ENCODE peak calls at places on chromosomes 2 and 18, in five cellular contexts. O, V, P, B and F are unnamed samples.

GRCh38 chr2:42954227-42954962 is 162.0 kb upstream of the HAAO start:
- DNase-seq in O (no peak), V (peak), P (no peak), B (no peak), F (no peak)

GRCh38 chr2:37324536-37324785 is 172 bp downstream of the PRKD3 start:
- DNase-seq in O (peak), V (peak), P (peak), B (peak), F (no peak)

GRCh38 chr2:236156095-236156859 is 11.9 kb downstream of the GBX2 start:
- DNase-seq in O (no peak), V (no peak), P (no peak), B (no peak), F (no peak)

GRCh38 chr2:23508066-23508390 is 123.0 kb downstream of the KLHL29 start:
- DNase-seq in O (peak), V (no peak), P (no peak), B (no peak), F (no peak)

GRCh38 chr2:31877008-31877407 is 133.8 kb downstream of the MEMO1 start:
- DNase-seq in O (no peak), V (peak), P (no peak), B (peak), F (no peak)

GRCh38 chr2:172513935-172514586 is 41.8 kb upstream of the PDK1 start:
- DNase-seq in O (peak), V (no peak), P (no peak), B (no peak), F (no peak)

GRCh38 chr2:154704991-154705390 is 6.5 kb downstream of the KCNJ3 start:
- DNase-seq in O (no peak), V (no peak), P (no peak), B (no peak), F (no peak)

GRCh38 chr2:10370895-10371294 is 68.2 kb downstream of the HPCAL1 start:
- DNase-seq in O (no peak), V (no peak), P (no peak), B (no peak), F (no peak)

GRCh38 chr18:267380-267687 is 513 bp downstream of the THOC1 start:
- DNase-seq in O (peak), V (no peak), P (no peak), B (peak), F (no peak)

GRCh38 chr18:61991201-61991600 is 98.4 kb upstream of the RNF152 start:
- DNase-seq in O (no peak), V (peak), P (no peak), B (no peak), F (no peak)

GRCh38 chr18:67597759-67598158 is 81.2 kb upstream of the DSEL start:
- DNase-seq in O (no peak), V (no peak), P (no peak), B (no peak), F (no peak)

GRCh38 chr18:78526923-78527775 is 452.5 kb upstream of the SALL3 start:
- DNase-seq in O (no peak), V (no peak), P (no peak), B (no peak), F (no peak)

GRCh38 chr2:19714926-19715325 is 186.9 kb downstream of the TTC32 start:
- DNase-seq in O (no peak), V (peak), P (no peak), B (no peak), F (no peak)

GRCh38 chr2:189297446-189297845 is 117.9 kb upstream of the COL5A2 start:
- DNase-seq in O (no peak), V (peak), P (no peak), B (no peak), F (no peak)

GRCh38 chr2:147739531-147739930 is 105.3 kb upstream of the ACVR2A start:
- DNase-seq in O (no peak), V (no peak), P (no peak), B (no peak), F (no peak)

GRCh38 chr18:54671291-54671881 is 80.3 kb downstream of the DYNAP start:
- DNase-seq in O (no peak), V (peak), P (no peak), B (peak), F (peak)
- TF ChIP-seq CTCF in O (peak), V (peak), P (peak), B (peak), F (peak)

GRCh38 chr2:88187038-88187676 is 17.0 kb downstream of the THNSL2 start:
- DNase-seq in O (no peak), V (peak), P (peak), B (peak), F (peak)
- TF ChIP-seq CTCF in O (peak), V (peak), P (peak), B (peak), F (peak)

GRCh38 chr18:3931542-3932112 is 481.7 kb downstream of the TGIF1 start:
- DNase-seq in O (no peak), V (peak), P (no peak), B (no peak), F (no peak)
- TF ChIP-seq CTCF in O (no peak), V (no peak), P (no peak), B (no peak), F (no peak)

GRCh38 chr2:65175894-65176527 is 46.1 kb upstream of the RAB1A start:
- DNase-seq in O (no peak), V (no peak), P (no peak), B (no peak), F (no peak)
- TF ChIP-seq CTCF in O (no peak), V (no peak), P (no peak), B (no peak), F (no peak)